ENCODE peak calls at places on chromosomes 16 and 17, in seven cellular contexts. I, N, Y, P, B, M and K are unnamed samples.

GRCh38 chr16:75251280-75252048 is at the start of gene BCAR1:
- DNase-seq in I (no peak), P (peak; percentile 96), B (peak; percentile 92), M (peak; percentile 90), N (peak; percentile 73), Y (peak; percentile 71), K (peak; percentile 77)

GRCh38 chr17:4166419-4166818 is 23.4 kb downstream of the CYB5D2 start:
- DNase-seq in I (no peak), N (no peak), M (no peak), Y (no peak), B (no peak), P (no peak), K (no peak)

GRCh38 chr16:82031116-82032084 is 3.7 kb upstream of the HSD17B2 start:
- DNase-seq in M (no peak), P (no peak), I (no peak), B (peak; percentile 83), N (peak; percentile 27), Y (no peak), K (peak; percentile 16)

GRCh38 chr17:33864758-33865229 is 390.3 kb upstream of the CCL2 start:
- DNase-seq in Y (no peak), M (no peak), B (no peak), P (no peak), N (no peak), I (no peak), K (no peak)

GRCh38 chr16:68091604-68092261 is 6.6 kb downstream of the NFATC3 start:
- DNase-seq in I (no peak), N (no peak), Y (no peak), M (peak; percentile 11), B (peak; percentile 70), P (no peak), K (no peak)

GRCh38 chr17:35373532-35373983 is at the start of gene SLFN11:
- DNase-seq in I (peak; percentile 63), P (peak; percentile 89), M (no peak), N (peak; percentile 93), Y (peak; percentile 88), B (peak; percentile 96), K (peak; percentile 86)

GRCh38 chr17:62576382-62576781 is 51.1 kb upstream of the MRC2 start:
- DNase-seq in M (no peak), Y (no peak), P (no peak), B (no peak), N (no peak), I (no peak), K (no peak)

GRCh38 chr16:23318639-23319038 is 16.5 kb downstream of the SCNN1B start:
- DNase-seq in M (no peak), N (no peak), Y (no peak), P (peak; percentile 76), I (no peak), B (no peak), K (no peak)

GRCh38 chr16:59164461-59164860 is 430.3 kb upstream of the GOT2 start:
- DNase-seq in P (no peak), Y (no peak), N (no peak), M (no peak), I (no peak), B (no peak), K (no peak)

GRCh38 chr17:80851277-80851925 is 140.2 kb upstream of the CHMP6 start:
- DNase-seq in I (no peak), B (no peak), N (no peak), M (no peak), P (peak; percentile 30), Y (no peak), K (no peak)

GRCh38 chr17:58734040-58734439 is 21.6 kb upstream of the PPM1E start:
- DNase-seq in B (no peak), N (no peak), I (no peak), Y (no peak), P (no peak), M (no peak), K (no peak)

GRCh38 chr17:73358668-73359067 is 46.9 kb upstream of the CDC42EP4 start:
- DNase-seq in Y (no peak), P (no peak), I (no peak), B (no peak), N (no peak), M (no peak), K (no peak)

GRCh38 chr17:51029568-51030463 is 90.9 kb downstream of the SPAG9 start:
- DNase-seq in B (peak; percentile 44), M (no peak), N (no peak), I (no peak), Y (no peak), P (no peak), K (no peak)

GRCh38 chr17:80959330-80960036 is 32.2 kb upstream of the CHMP6 start:
- DNase-seq in Y (no peak), M (peak; percentile 51), B (peak; percentile 88), P (no peak), N (peak; percentile 11), I (peak; percentile 69), K (no peak)

GRCh38 chr16:15607700-15608396 is 35.1 kb downstream of the MARF1 start:
- DNase-seq in P (no peak), M (no peak), N (peak; percentile 18), I (no peak), B (no peak), Y (no peak), K (peak; percentile 17)

GRCh38 chr17:78111012-78111726 is 17.4 kb downstream of the TMC6 start:
- DNase-seq in N (no peak), M (no peak), Y (no peak), I (no peak), P (no peak), B (no peak), K (no peak)

GRCh38 chr17:49964539-49965521 is 4.2 kb upstream of the DLX4 start:
- DNase-seq in I (no peak), B (no peak), Y (no peak), M (no peak), P (no peak), N (no peak), K (no peak)

GRCh38 chr16:58652741-58653140 is 23.1 kb upstream of the CNOT1 start:
- DNase-seq in Y (no peak), P (no peak), B (no peak), M (no peak), I (no peak), N (no peak), K (no peak)

GRCh38 chr17:46944931-46945330 is 22.0 kb downstream of the GOSR2 start:
- DNase-seq in P (no peak), M (peak; percentile 51), N (no peak), B (no peak), I (no peak), Y (no peak), K (no peak)

DNA sequence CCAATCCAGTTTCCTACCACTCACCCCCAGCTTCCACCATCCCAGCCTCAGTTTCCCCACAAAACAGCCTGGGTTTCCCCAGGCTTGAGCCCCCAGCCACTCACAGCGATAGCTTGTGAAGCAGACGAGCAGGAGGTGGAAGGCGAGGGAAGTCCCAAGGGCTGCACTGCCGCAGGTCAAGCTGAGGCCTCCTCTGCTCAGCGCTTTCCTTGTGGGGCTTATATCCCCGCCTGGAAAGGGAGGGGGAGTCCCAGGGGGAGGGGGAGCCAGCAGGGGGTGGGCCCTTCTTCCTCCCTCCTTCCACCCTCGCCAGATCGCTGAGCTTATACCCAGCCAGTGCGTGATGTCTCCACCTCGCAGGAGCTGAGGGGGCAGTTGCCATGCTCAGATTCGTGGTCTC is at the start of gene PYY:
- DNase-seq in B (no peak), Y (no peak), P (no peak), M (no peak), N (no peak), I (no peak), K (no peak)
- H3K4me3 ChIP-seq in B (no peak within 1 kb of the TSS), Y (no peak within 1 kb of the TSS), P (no peak within 1 kb of the TSS), M (no peak within 1 kb of the TSS), N (no peak within 1 kb of the TSS), I (peak within 1 kb of the TSS; percentile 23), K (no peak within 1 kb of the TSS)

DNA sequence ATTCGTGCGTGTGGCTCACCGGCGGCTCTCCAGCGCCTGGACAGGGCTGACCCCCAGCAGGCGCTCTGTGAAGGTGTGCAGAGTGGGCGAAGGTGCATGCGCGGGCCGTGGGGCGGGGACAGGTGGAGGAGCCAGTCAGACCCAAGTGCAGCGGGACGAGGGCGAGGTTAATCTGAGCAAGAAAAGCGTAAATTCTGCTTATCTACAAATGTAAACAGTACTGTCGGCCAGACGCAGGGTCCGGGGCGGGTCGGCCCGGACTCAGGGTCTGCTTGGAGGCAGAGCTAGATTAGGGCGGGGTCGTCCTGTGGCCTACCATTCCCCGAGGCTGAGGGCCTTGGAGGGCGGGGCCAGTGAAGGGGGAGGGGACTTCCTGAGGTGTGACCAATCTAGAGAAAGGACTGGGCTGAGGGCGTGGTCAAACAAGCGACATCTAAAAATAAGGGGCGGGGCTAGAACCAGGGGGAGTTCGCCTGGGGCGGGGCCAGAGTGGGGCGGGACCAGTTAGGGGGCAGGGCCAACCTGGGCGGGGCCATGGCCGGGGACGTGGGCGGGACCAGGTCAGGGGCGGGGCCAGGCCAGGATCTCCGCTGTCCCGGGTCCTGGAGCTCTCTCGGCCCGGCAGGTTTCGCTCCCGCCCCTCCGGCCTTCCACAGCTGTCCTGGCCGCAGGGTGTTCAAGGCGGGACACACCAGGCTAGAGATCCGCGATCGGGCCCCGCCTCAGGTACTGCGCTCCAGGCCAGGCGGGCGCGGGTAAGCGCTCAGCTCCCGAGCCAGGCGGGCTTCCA is at the start of gene SEC14L5:
- DNase-seq in P (peak; percentile 98), M (peak; percentile 99), B (peak; percentile 95), I (peak; percentile 93), Y (peak; percentile 84), N (peak; percentile 97), K (peak; percentile 90)
- H3K4me3 ChIP-seq in P (peak within 1 kb of the TSS; percentile 51), M (peak within 1 kb of the TSS; percentile 69), B (peak within 1 kb of the TSS; percentile 68), I (peak within 1 kb of the TSS; percentile 71), Y (peak within 1 kb of the TSS; percentile 59), N (peak within 1 kb of the TSS; percentile 65), K (peak within 1 kb of the TSS; percentile 57)

DNA sequence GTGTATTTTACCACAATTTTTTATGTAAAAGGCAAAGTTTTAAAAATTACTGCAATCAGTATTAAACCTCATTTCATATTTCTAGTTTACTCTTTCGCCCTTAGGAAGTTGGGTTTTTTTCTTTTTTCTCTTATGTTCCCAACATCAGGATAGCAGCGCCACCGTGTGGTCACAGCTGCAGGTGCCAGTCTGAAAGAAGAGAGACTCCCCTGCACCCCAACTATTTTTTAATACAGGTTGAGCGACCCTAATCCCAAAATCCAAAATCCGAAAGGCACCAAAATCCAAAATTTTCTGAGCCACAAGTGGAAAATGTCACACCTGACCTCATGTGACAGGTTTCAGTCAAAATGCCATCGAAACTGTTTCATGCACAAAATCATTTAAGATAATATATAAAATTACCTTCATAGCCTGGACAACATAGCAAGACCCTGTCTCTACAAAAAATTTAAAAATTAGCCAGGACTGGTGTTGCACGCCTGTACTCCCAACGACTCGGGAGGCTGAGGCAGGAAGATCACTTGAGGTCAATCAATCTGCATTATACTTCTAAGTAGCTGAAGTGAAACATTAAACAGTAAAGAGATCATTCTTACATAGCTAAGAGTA is 21.8 kb upstream of the ASGR2 start:
- DNase-seq in M (peak; percentile 70), Y (peak; percentile 4), P (peak; percentile 89), N (peak; percentile 34), B (peak; percentile 66), I (peak; percentile 32), K (peak; percentile 18)
- H3K4me3 ChIP-seq in M (peak overlapping the region; percentile 50), Y (no peak overlapping the region), P (no peak overlapping the region), N (no peak overlapping the region), B (no peak overlapping the region), I (peak overlapping the region; percentile 31), K (no peak overlapping the region)

GRCh38 chr16:3073448-3073847 is 8.0 kb downstream of the IL32 start:
- DNase-seq in Y (no peak), B (no peak), P (no peak), M (no peak), I (no peak), N (no peak), K (no peak)
- H3K4me3 ChIP-seq in Y (no peak overlapping the region), B (no peak overlapping the region), P (no peak overlapping the region), M (no peak overlapping the region), I (no peak overlapping the region), N (no peak overlapping the region), K (no peak overlapping the region)